ENCODE peak calls at places on chromosomes 16 and 17, in seven cellular contexts. Z is SW480, P is GM13977, F is AG09309, E is neural progenitor cell, C is iPS DF 19.7, Y is germinal center. G is an unnamed sample.

GRCh38 chr16:88638323-88639230 is at the start of gene IL17C:
- DNase-seq in Z (peak; percentile 66), P (no peak), F (no peak), E (no peak), C (no peak), Y (peak; percentile 47), G (no peak)

GRCh38 chr17:6696906-6697305 is 16.3 kb downstream of the SLC13A5 start:
- DNase-seq in Z (no peak), P (no peak), F (no peak), E (no peak), C (no peak), Y (no peak), G (no peak)

GRCh38 chr16:88560722-88561484 is 9.3 kb upstream of the ZC3H18 start:
- DNase-seq in Z (peak; percentile 27), P (no peak), F (no peak), E (peak; percentile 78), C (no peak), Y (no peak), G (no peak)

GRCh38 chr17:36610472-36610871 is 9.1 kb downstream of the MRM1 start:
- DNase-seq in Z (no peak), P (no peak), F (no peak), E (no peak), C (no peak), Y (no peak), G (no peak)

GRCh38 chr17:8856869-8857575 is 10.5 kb downstream of the PIK3R6 start:
- DNase-seq in Z (no peak), P (no peak), F (no peak), E (no peak), C (no peak), Y (no peak), G (no peak)

GRCh38 chr17:67689534-67690177 is 28.1 kb upstream of the NOL11 start:
- DNase-seq in Z (peak; percentile 62), P (peak; percentile 75), F (peak; percentile 17), E (peak; percentile 75), C (no peak), Y (peak; percentile 82), G (no peak)

GRCh38 chr17:67980456-67980855 is 15.8 kb downstream of the C17orf58 start:
- DNase-seq in Z (no peak), P (no peak), F (no peak), E (no peak), C (no peak), Y (no peak), G (no peak)

GRCh38 chr17:33494156-33494555 is 201.1 kb upstream of the ASIC2 start:
- DNase-seq in Z (no peak), P (no peak), F (no peak), E (no peak), C (no peak), Y (no peak), G (no peak)

GRCh38 chr17:40672654-40673053 is 7.7 kb upstream of the KRT222 start:
- DNase-seq in Z (no peak), P (no peak), F (no peak), E (no peak), C (no peak), Y (no peak), G (no peak)

GRCh38 chr16:22253272-22253671 is 43.9 kb upstream of the POLR3E start:
- DNase-seq in Z (no peak), P (no peak), F (no peak), E (no peak), C (no peak), Y (no peak), G (no peak)

GRCh38 chr16:52469091-52469490 is 77.9 kb downstream of the TOX3 start:
- DNase-seq in Z (no peak), P (no peak), F (no peak), E (no peak), C (no peak), Y (no peak), G (no peak)

GRCh38 chr17:70307430-70307829 is 138.1 kb downstream of the KCNJ2 start:
- DNase-seq in Z (no peak), P (no peak), F (no peak), E (no peak), C (no peak), Y (no peak), G (no peak)

GRCh38 chr16:30137897-30138296 is 14.9 kb upstream of the MAPK3 start:
- DNase-seq in Z (no peak), P (no peak), F (no peak), E (no peak), C (no peak), Y (no peak), G (no peak)

GRCh38 chr17:41211845-41212466 is 14.5 kb upstream of the KRTAP9-2 start:
- DNase-seq in Z (peak; percentile 8), P (no peak), F (peak; percentile 52), E (no peak), C (no peak), Y (no peak), G (no peak)

GRCh38 chr17:83136156-83136555 is 56.7 kb downstream of the METRNL start:
- DNase-seq in Z (no peak), P (no peak), F (no peak), E (no peak), C (no peak), Y (no peak), G (peak; percentile 59)

GRCh38 chr17:49180303-49180702 is 30.1 kb downstream of the GNGT2 start:
- DNase-seq in Z (peak; percentile 43), P (peak; percentile 58), F (no peak), E (peak; percentile 66), C (no peak), Y (peak; percentile 73), G (peak; percentile 87)

GRCh38 chr17:28645576-28645939 is 600 bp upstream of the BLTP2 start:
- DNase-seq in Z (no peak), P (no peak), F (no peak), E (no peak), C (no peak), Y (no peak), G (no peak)

GRCh38 chr16:50259334-50260205 is 6.8 kb upstream of the ADCY7 start:
- DNase-seq in Z (peak; percentile 50), P (no peak), F (no peak), E (peak; percentile 71), C (no peak), Y (no peak), G (peak; percentile 72)

GRCh38 chr17:17019891-17020456 is 22.3 kb upstream of the MPRIP start:
- DNase-seq in Z (no peak), P (no peak), F (no peak), E (no peak), C (no peak), Y (no peak), G (peak; percentile 52)

GRCh38 chr17:79075433-79075805 is 795 bp downstream of the ENGASE start:
- DNase-seq in Z (no peak), P (peak; percentile 41), F (no peak), E (no peak), C (no peak), Y (peak; percentile 31), G (no peak)

GRCh38 chr17:69348441-69348840 is 21.5 kb upstream of the ABCA5 start:
- DNase-seq in Z (no peak), P (no peak), F (no peak), E (no peak), C (no peak), Y (no peak), G (no peak)

GRCh38 chr16:48352648-48353347 is 32.4 kb downstream of the SIAH1 start:
- DNase-seq in Z (no peak), P (no peak), F (no peak), E (no peak), C (no peak), Y (no peak), G (no peak)

GRCh38 chr17:15341966-15342365 is 569 bp upstream of the TEKT3 start:
- DNase-seq in Z (no peak), P (no peak), F (no peak), E (no peak), C (no peak), Y (no peak), G (no peak)

GRCh38 chr17:50779747-50780363 is 12.5 kb upstream of the ANKRD40CL start:
- DNase-seq in Z (no peak), P (no peak), F (no peak), E (no peak), C (no peak), Y (no peak), G (no peak)

GRCh38 chr16:88768041-88768876 is 16.8 kb downstream of the PIEZO1 start:
- DNase-seq in Z (no peak), P (no peak), F (no peak), E (peak; percentile 65), C (no peak), Y (no peak), G (no peak)

GRCh38 chr16:38941-39892 is 14.2 kb downstream of the POLR3K start:
- DNase-seq in Z (peak; percentile 92), P (peak; percentile 86), F (no peak), E (no peak), C (no peak), Y (peak; percentile 87), G (peak; percentile 92)